ENCODE peak calls at places on chromosome 20, in six cellular contexts. A, T, W, Q, V and N are unnamed samples.

GRCh38 chr20:47785321-47785899 is at the start of gene SULF2:
- DNase-seq in W (peak), A (no peak), V (no peak), T (peak), Q (no peak), N (no peak)

GRCh38 chr20:59945731-59946130 is 5.5 kb downstream of the FAM217B start:
- DNase-seq in V (no peak), W (no peak), Q (no peak), A (no peak), T (no peak), N (no peak)

GRCh38 chr20:35849726-35850125 is 77.9 kb downstream of the PHF20 start:
- DNase-seq in W (no peak), A (no peak), Q (peak), V (no peak), T (peak), N (no peak)

GRCh38 chr20:22584922-22585785 is 782 bp upstream of the FOXA2 start:
- DNase-seq in W (no peak), T (no peak), Q (no peak), V (no peak), A (peak), N (peak)

GRCh38 chr20:38727602-38728236 is 3.4 kb downstream of the SLC32A1 start:
- DNase-seq in A (no peak), V (no peak), Q (no peak), W (no peak), T (no peak), N (no peak)

GRCh38 chr20:21243811-21244210 is 59.3 kb upstream of the XRN2 start:
- DNase-seq in T (no peak), V (no peak), Q (no peak), W (no peak), A (no peak), N (no peak)

GRCh38 chr20:77231-77630 is 10.2 kb upstream of the DEFB125 start:
- DNase-seq in Q (no peak), A (no peak), W (no peak), T (no peak), V (no peak), N (no peak)

GRCh38 chr20:36362261-36362660 is 56.1 kb downstream of the DLGAP4 start:
- DNase-seq in W (no peak), T (no peak), V (no peak), A (no peak), Q (no peak), N (no peak)

GRCh38 chr20:49914310-49915117 is 815 bp downstream of the SPATA2 start:
- DNase-seq in V (peak), T (no peak), W (no peak), A (no peak), Q (no peak), N (no peak)

GRCh38 chr20:25336561-25337422 is 53.8 kb downstream of the ABHD12 start:
- DNase-seq in Q (peak), A (no peak), T (peak), W (no peak), V (peak), N (no peak)

GRCh38 chr20:44805991-44806729 is 4.2 kb downstream of the RIMS4 start:
- DNase-seq in V (peak), A (no peak), T (peak), W (peak), Q (peak), N (no peak)

GRCh38 chr20:60132162-60132826 is 174.1 kb downstream of the CDH26 start:
- DNase-seq in V (no peak), W (no peak), A (no peak), Q (no peak), T (no peak), N (no peak)

GRCh38 chr20:19757973-19758887 is at the start of gene RIN2:
- DNase-seq in Q (peak), T (peak), A (peak), V (no peak), W (peak), N (peak)

GRCh38 chr20:3818155-3819151 is 1.9 kb upstream of the AP5S1 start:
- DNase-seq in Q (no peak), V (peak), A (peak), T (peak), W (peak), N (peak)

GRCh38 chr20:22920898-22921297 is 114.2 kb upstream of the SSTR4 start:
- DNase-seq in T (no peak), A (no peak), W (no peak), V (no peak), Q (no peak), N (no peak)

GRCh38 chr20:59402697-59403096 is 102.3 kb downstream of the EDN3 start:
- DNase-seq in A (no peak), Q (no peak), V (no peak), W (no peak), T (no peak), N (no peak)

GRCh38 chr20:56350842-56351241 is 7.9 kb upstream of the FAM210B start:
- DNase-seq in W (no peak), A (no peak), T (no peak), Q (no peak), V (no peak), N (no peak)

GRCh38 chr20:62575976-62576722 is 66.2 kb upstream of the SLCO4A1 start:
- DNase-seq in Q (no peak), V (no peak), A (no peak), T (no peak), W (no peak), N (peak)